ENCODE peak calls at places on chromosomes 16 and 17, in seven cellular contexts. P is BJ, H is breast epithelium, R is cardiac muscle cell, S is astrocyte of the cerebellum, A is HFFc6, E is ovary. M is an unnamed sample.

GRCh38 chr17:413016-413350 is 60.4 kb upstream of the RPH3AL start:
- DNase-seq in P (no peak), H (no peak), R (no peak), S (no peak), A (no peak), E (no peak), M (no peak)

GRCh38 chr16:19757026-19757425 is 39.0 kb downstream of the IQCK start:
- DNase-seq in P (no peak), H (no peak), R (no peak), S (peak), A (no peak), E (no peak), M (peak)

GRCh38 chr17:78037280-78037679 is 78.8 kb downstream of the TNRC6C start:
- DNase-seq in P (no peak), H (no peak), R (no peak), S (no peak), A (no peak), E (no peak), M (no peak)

GRCh38 chr17:66469890-66470289 is 167.5 kb downstream of the PRKCA start:
- DNase-seq in P (no peak), H (no peak), R (no peak), S (no peak), A (no peak), E (no peak), M (no peak)

GRCh38 chr16:72923757-72924156 is 124.2 kb downstream of the ZFHX3 start:
- DNase-seq in P (no peak), H (no peak), R (no peak), S (no peak), A (no peak), E (no peak), M (no peak)

GRCh38 chr17:18967806-18968744 is 16.1 kb downstream of the SLC5A10 start:
- DNase-seq in P (no peak), H (no peak), R (peak), S (no peak), A (no peak), E (no peak), M (peak)

GRCh38 chr17:1865252-1866037 is 35.6 kb downstream of the RPA1 start:
- DNase-seq in P (no peak), H (no peak), R (peak), S (no peak), A (peak), E (no peak), M (peak)

GRCh38 chr16:50093607-50094570 is 28.1 kb downstream of the HEATR3 start:
- DNase-seq in P (no peak), H (no peak), R (no peak), S (no peak), A (no peak), E (no peak), M (no peak)

GRCh38 chr16:3485821-3486505 is 9.3 kb downstream of the C16orf90 start:
- DNase-seq in P (no peak), H (no peak), R (no peak), S (no peak), A (no peak), E (no peak), M (no peak)

GRCh38 chr17:59830846-59831486 is 61.8 kb downstream of the TUBD1 start:
- DNase-seq in P (no peak), H (no peak), R (no peak), S (no peak), A (no peak), E (no peak), M (no peak)

GRCh38 chr17:81902023-81902652 is at the start of gene NPB:
- DNase-seq in P (no peak), H (no peak), R (peak), S (no peak), A (no peak), E (peak), M (no peak)

GRCh38 chr17:74737299-74738050 is 419 bp downstream of the RAB37 start:
- DNase-seq in P (no peak), H (no peak), R (peak), S (no peak), A (no peak), E (no peak), M (no peak)

GRCh38 chr17:32742686-32743538 is 134.0 kb downstream of the MYO1D start:
- DNase-seq in P (no peak), H (no peak), R (no peak), S (no peak), A (peak), E (no peak), M (no peak)

GRCh38 chr16:73956592-73957495 is 339.8 kb upstream of the PSMD7 start:
- DNase-seq in P (peak), H (no peak), R (peak), S (peak), A (peak), E (peak), M (peak)

GRCh38 chr17:54626146-54626703 is 274.4 kb upstream of the TOM1L1 start:
- DNase-seq in P (no peak), H (no peak), R (peak), S (no peak), A (no peak), E (no peak), M (no peak)

GRCh38 chr17:75821552-75821951 is 22.7 kb downstream of the UNC13D start:
- DNase-seq in P (no peak), H (no peak), R (no peak), S (no peak), A (no peak), E (no peak), M (no peak)

GRCh38 chr17:44414394-44415155 is 25.1 kb upstream of the ITGA2B start:
- DNase-seq in P (no peak), H (no peak), R (no peak), S (no peak), A (no peak), E (no peak), M (no peak)

GRCh38 chr16:11783319-11784047 is 13.6 kb downstream of the ZC3H7A start:
- DNase-seq in P (no peak), H (no peak), R (no peak), S (peak), A (peak), E (no peak), M (no peak)

GRCh38 chr16:65905326-65905725 is 461.2 kb upstream of the CDH5 start:
- DNase-seq in P (no peak), H (no peak), R (no peak), S (no peak), A (no peak), E (no peak), M (no peak)

GRCh38 chr17:72502111-72502939 is 381.5 kb downstream of the SOX9 start:
- DNase-seq in P (no peak), H (no peak), R (no peak), S (no peak), A (no peak), E (no peak), M (peak)

GRCh38 chr17:77018504-77018903 is 122.3 kb upstream of the SEC14L1 start:
- DNase-seq in P (no peak), H (no peak), R (no peak), S (no peak), A (no peak), E (no peak), M (no peak)

GRCh38 chr16:70438325-70438982 is 446 bp downstream of the ST3GAL2 start:
- DNase-seq in P (no peak), H (no peak), R (no peak), S (no peak), A (no peak), E (peak), M (no peak)

GRCh38 chr16:70437017-70437581 is 1.8 kb downstream of the ST3GAL2 start:
- DNase-seq in P (peak), H (no peak), R (peak), S (peak), A (peak), E (peak), M (no peak)

GRCh38 chr16:70437582-70438324 is 1.1 kb downstream of the ST3GAL2 start:
- DNase-seq in P (no peak), H (no peak), R (peak), S (peak), A (peak), E (no peak), M (peak)

GRCh38 chr16:70441406-70441990 is 2.6 kb upstream of the ST3GAL2 start:
- DNase-seq in P (no peak), H (no peak), R (no peak), S (no peak), A (no peak), E (no peak), M (no peak)

DNA sequence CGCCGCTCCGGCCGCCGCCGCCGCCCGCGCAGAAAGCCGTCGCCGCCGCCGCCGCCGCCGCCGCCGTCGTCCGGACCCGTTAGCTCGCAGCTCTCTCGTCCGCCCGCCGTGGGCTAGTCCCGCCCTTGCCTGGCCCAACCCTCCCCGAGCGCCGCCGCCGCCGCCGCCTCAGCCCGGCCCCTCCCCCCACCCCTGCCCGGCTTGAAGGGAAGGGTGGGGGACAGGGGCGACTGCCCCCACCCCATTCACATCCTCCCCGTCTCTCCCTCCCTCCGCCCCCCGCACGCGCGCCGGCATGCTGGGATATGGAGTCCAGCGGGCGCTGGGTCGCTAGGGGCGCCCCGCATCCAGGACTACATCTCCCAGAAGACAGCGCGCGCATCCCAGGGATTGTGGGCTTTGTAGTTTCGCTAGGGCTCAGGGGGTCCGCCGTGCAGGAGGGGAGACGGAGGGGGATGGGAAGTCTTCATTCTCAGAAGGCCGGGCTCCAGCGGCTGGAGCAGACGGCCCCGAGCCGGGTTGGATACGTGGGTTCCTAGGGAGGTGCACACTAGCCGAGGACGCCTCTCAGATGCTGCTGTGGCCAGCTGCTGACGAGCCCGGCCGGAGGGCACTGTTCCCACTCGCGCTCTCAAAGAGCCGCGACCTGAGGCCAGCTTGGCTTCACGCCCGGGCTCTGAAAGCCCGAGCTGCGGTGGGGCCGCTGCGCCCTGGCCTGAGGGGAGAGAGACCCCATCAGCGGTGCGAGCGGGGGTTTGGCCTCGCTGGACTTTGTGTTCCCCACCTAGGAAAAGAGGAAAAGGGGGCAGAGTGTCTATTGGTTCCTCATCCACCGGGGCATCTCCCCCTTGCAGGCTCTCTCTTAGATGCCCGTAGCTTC is at the start of gene ST3GAL2:
- DNase-seq in P (peak), H (peak), R (peak), S (peak), A (peak), E (peak), M (peak)
- TF ChIP-seq CTCF in P (peak), H (no peak), R (no peak), S (no peak), A (peak), E (peak), M (no peak)

GRCh38 chr16:84540194-84540593 is 35.7 kb upstream of the MEAK7 start:
- DNase-seq in P (no peak), H (no peak), R (no peak), S (no peak), A (no peak), E (no peak), M (no peak)

GRCh38 chr16:84537431-84538151 is 33.1 kb upstream of the MEAK7 start:
- DNase-seq in P (no peak), H (no peak), R (no peak), S (no peak), A (no peak), E (no peak), M (no peak)

GRCh38 chr16:84535851-84536250 is 31.4 kb upstream of the MEAK7 start:
- DNase-seq in P (no peak), H (no peak), R (no peak), S (no peak), A (no peak), E (no peak), M (no peak)

GRCh38 chr16:84535408-84535807 is 30.9 kb upstream of the MEAK7 start:
- DNase-seq in P (no peak), H (no peak), R (no peak), S (no peak), A (no peak), E (no peak), M (no peak)

DNA sequence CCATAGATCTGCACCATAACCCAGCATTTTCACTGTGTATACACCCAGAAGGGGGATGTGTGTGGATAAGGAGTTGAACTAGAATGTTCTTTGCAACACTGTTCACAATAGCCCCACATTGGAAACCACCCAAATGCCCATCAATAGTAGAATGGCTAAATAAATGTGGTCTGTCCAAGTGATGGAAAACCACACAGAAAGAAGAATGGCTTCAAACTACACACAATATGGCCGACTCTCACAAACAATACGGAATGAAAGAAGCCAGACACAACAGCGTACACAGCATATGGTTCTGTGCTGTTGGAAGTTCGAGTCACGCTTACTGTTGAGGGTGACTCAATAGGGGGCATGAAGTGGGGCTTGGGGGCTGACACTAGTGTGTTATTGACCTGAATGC is 34.0 kb upstream of the MEAK7 start:
- DNase-seq in P (no peak), H (no peak), R (no peak), S (no peak), A (no peak), E (no peak), M (no peak)
- TF ChIP-seq CTCF in P (no peak), H (no peak), R (no peak), S (no peak), A (no peak), E (no peak), M (no peak)

GRCh38 chr16:17970816-17971291 is 365.7 kb downstream of the NPIPA8 start:
- DNase-seq in P (no peak), H (no peak), R (no peak), S (no peak), A (no peak), E (no peak), M (no peak)
- TF ChIP-seq CTCF in P (no peak), H (no peak), R (no peak), S (no peak), A (peak), E (no peak), M (no peak)

DNA sequence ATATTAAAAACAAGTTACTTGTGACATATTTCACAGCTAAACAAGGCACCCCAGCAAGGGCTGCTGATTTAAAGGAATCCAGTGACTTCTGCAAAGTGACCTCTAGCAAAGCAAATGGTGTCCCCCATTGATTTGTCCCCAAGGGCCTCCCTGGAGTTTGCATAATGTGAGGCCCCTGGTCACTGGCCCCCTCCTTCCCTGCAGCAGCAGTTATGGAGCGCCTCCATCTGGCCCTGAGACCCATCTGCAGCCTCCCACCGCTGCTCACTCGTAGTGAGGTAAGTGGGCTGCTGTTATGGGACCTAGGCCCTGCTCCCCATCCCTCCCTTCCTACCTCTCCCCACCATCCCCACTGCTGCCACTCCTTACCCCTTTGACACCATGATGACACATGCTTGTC is 19.6 kb upstream of the EEF2K start:
- DNase-seq in P (no peak), H (no peak), R (no peak), S (no peak), A (no peak), E (no peak), M (no peak)
- TF ChIP-seq CTCF in P (peak), H (no peak), R (peak), S (no peak), A (peak), E (no peak), M (peak)

GRCh38 chr16:4512473-4512872 is 26.1 kb downstream of the CDIP1 start:
- DNase-seq in P (no peak), H (no peak), R (no peak), S (no peak), A (no peak), E (no peak), M (no peak)
- TF ChIP-seq CTCF in P (no peak), H (no peak), R (no peak), S (no peak), A (no peak), E (no peak), M (no peak)

GRCh38 chr17:56478836-56479447 is 114.6 kb upstream of the NOG start:
- DNase-seq in P (no peak), H (no peak), R (peak), S (no peak), A (peak), E (no peak), M (peak)
- TF ChIP-seq CTCF in P (peak), H (no peak), R (peak), S (peak), A (peak), E (no peak), M (peak)

M was measured in foreskin keratinocyte.